ENCODE peak calls at places on chromosomes 3 and 15, in nine cellular contexts. One of them, this sample, is unnamed.

GRCh38 chr15:67146214-67146613 is 80.8 kb downstream of the SMAD3 start:
- DNase-seq in HFFc6: peak
- DNase-seq in mesendoderm: no peak
- DNase-seq in HT1080: peak
- DNase-seq in naive thymus-derived CD8-positive, alpha-beta T cell: no peak
- DNase-seq in iPS-NIHi11: no peak
- DNase-seq in Caco-2: no peak
- DNase-seq in amniotic stem cell: no peak
- DNase-seq in HT-29: peak
- DNase-seq in this sample: no peak

GRCh38 chr15:26298010-26298661 is 435.0 kb upstream of the ATP10A start:
- DNase-seq in HFFc6: no peak
- DNase-seq in mesendoderm: no peak
- DNase-seq in HT1080: no peak
- DNase-seq in naive thymus-derived CD8-positive, alpha-beta T cell: no peak
- DNase-seq in iPS-NIHi11: no peak
- DNase-seq in Caco-2: no peak
- DNase-seq in amniotic stem cell: no peak
- DNase-seq in HT-29: no peak
- DNase-seq in this sample: no peak

GRCh38 chr15:25947336-25948080 is 84.4 kb upstream of the ATP10A start:
- DNase-seq in HFFc6: peak
- DNase-seq in mesendoderm: peak
- DNase-seq in HT1080: peak
- DNase-seq in naive thymus-derived CD8-positive, alpha-beta T cell: no peak
- DNase-seq in iPS-NIHi11: no peak
- DNase-seq in Caco-2: peak
- DNase-seq in amniotic stem cell: no peak
- DNase-seq in HT-29: peak
- DNase-seq in this sample: no peak

GRCh38 chr3:134093906-134094305 is 64.2 kb upstream of the SLCO2A1 start:
- DNase-seq in HFFc6: peak
- DNase-seq in mesendoderm: no peak
- DNase-seq in HT1080: no peak
- DNase-seq in naive thymus-derived CD8-positive, alpha-beta T cell: no peak
- DNase-seq in iPS-NIHi11: no peak
- DNase-seq in Caco-2: no peak
- DNase-seq in amniotic stem cell: no peak
- DNase-seq in HT-29: no peak
- DNase-seq in this sample: no peak

GRCh38 chr3:3305087-3305486 is 125.6 kb upstream of the CRBN start:
- DNase-seq in HFFc6: no peak
- DNase-seq in mesendoderm: no peak
- DNase-seq in HT1080: no peak
- DNase-seq in naive thymus-derived CD8-positive, alpha-beta T cell: no peak
- DNase-seq in iPS-NIHi11: no peak
- DNase-seq in Caco-2: no peak
- DNase-seq in amniotic stem cell: no peak
- DNase-seq in HT-29: no peak
- DNase-seq in this sample: no peak

GRCh38 chr3:79815478-79815877 is 47.7 kb upstream of the ROBO1 start:
- DNase-seq in HFFc6: no peak
- DNase-seq in mesendoderm: no peak
- DNase-seq in HT1080: no peak
- DNase-seq in naive thymus-derived CD8-positive, alpha-beta T cell: no peak
- DNase-seq in iPS-NIHi11: no peak
- DNase-seq in Caco-2: no peak
- DNase-seq in amniotic stem cell: no peak
- DNase-seq in HT-29: no peak
- DNase-seq in this sample: no peak

GRCh38 chr3:124256156-124256555 is 264.2 kb upstream of the ROPN1 start:
- DNase-seq in HFFc6: no peak
- DNase-seq in mesendoderm: peak
- DNase-seq in HT1080: no peak
- DNase-seq in naive thymus-derived CD8-positive, alpha-beta T cell: no peak
- DNase-seq in iPS-NIHi11: no peak
- DNase-seq in Caco-2: no peak
- DNase-seq in amniotic stem cell: no peak
- DNase-seq in HT-29: peak
- DNase-seq in this sample: no peak

GRCh38 chr15:64685230-64685886 is 90.0 kb downstream of the RBPMS2 start:
- DNase-seq in HFFc6: no peak
- DNase-seq in mesendoderm: no peak
- DNase-seq in HT1080: no peak
- DNase-seq in naive thymus-derived CD8-positive, alpha-beta T cell: no peak
- DNase-seq in iPS-NIHi11: no peak
- DNase-seq in Caco-2: no peak
- DNase-seq in amniotic stem cell: no peak
- DNase-seq in HT-29: no peak
- DNase-seq in this sample: no peak

GRCh38 chr3:135224963-135225362 is 429.9 kb downstream of the EPHB1 start:
- DNase-seq in HFFc6: no peak
- DNase-seq in mesendoderm: no peak
- DNase-seq in HT1080: no peak
- DNase-seq in naive thymus-derived CD8-positive, alpha-beta T cell: no peak
- DNase-seq in iPS-NIHi11: no peak
- DNase-seq in Caco-2: no peak
- DNase-seq in amniotic stem cell: no peak
- DNase-seq in HT-29: no peak
- DNase-seq in this sample: no peak

GRCh38 chr3:113287818-113288648 is 76.7 kb downstream of the BOC start:
- DNase-seq in HFFc6: peak
- DNase-seq in mesendoderm: peak
- DNase-seq in HT1080: peak
- DNase-seq in naive thymus-derived CD8-positive, alpha-beta T cell: no peak
- DNase-seq in iPS-NIHi11: peak
- DNase-seq in Caco-2: peak
- DNase-seq in amniotic stem cell: peak
- DNase-seq in HT-29: peak
- DNase-seq in this sample: peak

GRCh38 chr3:30458376-30458775 is 148.0 kb upstream of the TGFBR2 start:
- DNase-seq in HFFc6: no peak
- DNase-seq in mesendoderm: no peak
- DNase-seq in HT1080: no peak
- DNase-seq in naive thymus-derived CD8-positive, alpha-beta T cell: no peak
- DNase-seq in iPS-NIHi11: no peak
- DNase-seq in Caco-2: no peak
- DNase-seq in amniotic stem cell: no peak
- DNase-seq in HT-29: no peak
- DNase-seq in this sample: no peak

GRCh38 chr15:61186905-61187865 is 41.9 kb downstream of the RORA start:
- DNase-seq in HFFc6: no peak
- DNase-seq in mesendoderm: no peak
- DNase-seq in HT1080: no peak
- DNase-seq in naive thymus-derived CD8-positive, alpha-beta T cell: no peak
- DNase-seq in iPS-NIHi11: no peak
- DNase-seq in Caco-2: no peak
- DNase-seq in amniotic stem cell: no peak
- DNase-seq in HT-29: no peak
- DNase-seq in this sample: no peak

GRCh38 chr3:126351771-126352475 is 5.3 kb downstream of the KLF15 start:
- DNase-seq in HFFc6: no peak
- DNase-seq in mesendoderm: no peak
- DNase-seq in HT1080: no peak
- DNase-seq in naive thymus-derived CD8-positive, alpha-beta T cell: peak
- DNase-seq in iPS-NIHi11: no peak
- DNase-seq in Caco-2: no peak
- DNase-seq in amniotic stem cell: no peak
- DNase-seq in HT-29: no peak
- DNase-seq in this sample: no peak

GRCh38 chr15:51132384-51133139 is 37.9 kb upstream of the TNFAIP8L3 start:
- DNase-seq in HFFc6: peak
- DNase-seq in mesendoderm: peak
- DNase-seq in HT1080: peak
- DNase-seq in naive thymus-derived CD8-positive, alpha-beta T cell: no peak
- DNase-seq in iPS-NIHi11: peak
- DNase-seq in Caco-2: peak
- DNase-seq in amniotic stem cell: peak
- DNase-seq in HT-29: peak
- DNase-seq in this sample: peak

GRCh38 chr3:168863561-168863960 is 767.8 kb upstream of the GOLIM4 start:
- DNase-seq in HFFc6: no peak
- DNase-seq in mesendoderm: no peak
- DNase-seq in HT1080: no peak
- DNase-seq in naive thymus-derived CD8-positive, alpha-beta T cell: no peak
- DNase-seq in iPS-NIHi11: no peak
- DNase-seq in Caco-2: no peak
- DNase-seq in amniotic stem cell: no peak
- DNase-seq in HT-29: no peak
- DNase-seq in this sample: no peak

GRCh38 chr15:27619204-27619603 is 479.9 kb downstream of the OCA2 start:
- DNase-seq in HFFc6: no peak
- DNase-seq in mesendoderm: no peak
- DNase-seq in HT1080: no peak
- DNase-seq in naive thymus-derived CD8-positive, alpha-beta T cell: no peak
- DNase-seq in iPS-NIHi11: no peak
- DNase-seq in Caco-2: no peak
- DNase-seq in amniotic stem cell: no peak
- DNase-seq in HT-29: no peak
- DNase-seq in this sample: no peak

GRCh38 chr15:64896371-64897069 is 15.2 kb upstream of the ANKDD1A start:
- DNase-seq in HFFc6: no peak
- DNase-seq in mesendoderm: no peak
- DNase-seq in HT1080: no peak
- DNase-seq in naive thymus-derived CD8-positive, alpha-beta T cell: no peak
- DNase-seq in iPS-NIHi11: no peak
- DNase-seq in Caco-2: no peak
- DNase-seq in amniotic stem cell: no peak
- DNase-seq in HT-29: no peak
- DNase-seq in this sample: no peak

GRCh38 chr3:107218864-107219269 is 158.4 kb upstream of the CCDC54 start:
- DNase-seq in HFFc6: no peak
- DNase-seq in mesendoderm: no peak
- DNase-seq in HT1080: no peak
- DNase-seq in naive thymus-derived CD8-positive, alpha-beta T cell: no peak
- DNase-seq in iPS-NIHi11: no peak
- DNase-seq in Caco-2: no peak
- DNase-seq in amniotic stem cell: no peak
- DNase-seq in HT-29: no peak
- DNase-seq in this sample: no peak

GRCh38 chr3:113712129-113712528 is 15.7 kb upstream of the USF3 start:
- DNase-seq in HFFc6: no peak
- DNase-seq in mesendoderm: no peak
- DNase-seq in HT1080: peak
- DNase-seq in naive thymus-derived CD8-positive, alpha-beta T cell: no peak
- DNase-seq in iPS-NIHi11: no peak
- DNase-seq in Caco-2: no peak
- DNase-seq in amniotic stem cell: no peak
- DNase-seq in HT-29: no peak
- DNase-seq in this sample: no peak

GRCh38 chr3:23663246-23663645 is 142.5 kb upstream of the UBE2E1 start:
- DNase-seq in HFFc6: no peak
- DNase-seq in mesendoderm: no peak
- DNase-seq in HT1080: no peak
- DNase-seq in naive thymus-derived CD8-positive, alpha-beta T cell: no peak
- DNase-seq in iPS-NIHi11: no peak
- DNase-seq in Caco-2: no peak
- DNase-seq in amniotic stem cell: no peak
- DNase-seq in HT-29: no peak
- DNase-seq in this sample: no peak

GRCh38 chr3:191383104-191383503 is 52.8 kb upstream of the UTS2B start:
- DNase-seq in HFFc6: peak
- DNase-seq in mesendoderm: no peak
- DNase-seq in HT1080: no peak
- DNase-seq in naive thymus-derived CD8-positive, alpha-beta T cell: no peak
- DNase-seq in iPS-NIHi11: no peak
- DNase-seq in Caco-2: no peak
- DNase-seq in amniotic stem cell: no peak
- DNase-seq in HT-29: no peak
- DNase-seq in this sample: no peak

GRCh38 chr3:111906667-111907066 is 47.6 kb downstream of the PHLDB2 start:
- DNase-seq in HFFc6: peak
- DNase-seq in mesendoderm: no peak
- DNase-seq in HT1080: no peak
- DNase-seq in naive thymus-derived CD8-positive, alpha-beta T cell: no peak
- DNase-seq in iPS-NIHi11: no peak
- DNase-seq in Caco-2: no peak
- DNase-seq in amniotic stem cell: no peak
- DNase-seq in HT-29: peak
- DNase-seq in this sample: no peak

GRCh38 chr3:188154758-188155574 is 1.0 kb downstream of the LPP start:
- DNase-seq in HFFc6: no peak
- DNase-seq in mesendoderm: peak
- DNase-seq in HT1080: no peak
- DNase-seq in naive thymus-derived CD8-positive, alpha-beta T cell: no peak
- DNase-seq in iPS-NIHi11: no peak
- DNase-seq in Caco-2: no peak
- DNase-seq in amniotic stem cell: no peak
- DNase-seq in HT-29: no peak
- DNase-seq in this sample: no peak

GRCh38 chr15:51861557-51862350 is 32.3 kb downstream of the TMOD3 start:
- DNase-seq in HFFc6: no peak
- DNase-seq in mesendoderm: no peak
- DNase-seq in HT1080: peak
- DNase-seq in naive thymus-derived CD8-positive, alpha-beta T cell: peak
- DNase-seq in iPS-NIHi11: no peak
- DNase-seq in Caco-2: no peak
- DNase-seq in amniotic stem cell: no peak
- DNase-seq in HT-29: no peak
- DNase-seq in this sample: no peak

GRCh38 chr3:151404316-151404715 is 19.8 kb upstream of the P2RY12 start:
- DNase-seq in HFFc6: peak
- DNase-seq in mesendoderm: no peak
- DNase-seq in HT1080: peak
- DNase-seq in naive thymus-derived CD8-positive, alpha-beta T cell: no peak
- DNase-seq in iPS-NIHi11: no peak
- DNase-seq in Caco-2: no peak
- DNase-seq in amniotic stem cell: no peak
- DNase-seq in HT-29: no peak
- DNase-seq in this sample: no peak

GRCh38 chr3:191813245-191813644 is 352.3 kb downstream of the PYDC2 start:
- DNase-seq in HFFc6: no peak
- DNase-seq in mesendoderm: no peak
- DNase-seq in HT1080: no peak
- DNase-seq in naive thymus-derived CD8-positive, alpha-beta T cell: no peak
- DNase-seq in iPS-NIHi11: no peak
- DNase-seq in Caco-2: no peak
- DNase-seq in amniotic stem cell: no peak
- DNase-seq in HT-29: no peak
- DNase-seq in this sample: no peak

This sample was measured in AG09319.